ENCODE peak calls at places on chromosomes 4 and X, in five cellular contexts. X is cardiac muscle cell; W is CD4-positive, CD25-positive, alpha-beta regulatory T cell; T is GM23248; B is lower lobe of right lung. F is an unnamed sample.

GRCh38 chrX:136251042-136251991 is at the start of gene MAP7D3:
- DNase-seq in W (peak), T (peak), B (peak), X (peak), F (peak)

GRCh38 chrX:96417695-96418094 is 266.9 kb upstream of the DIAPH2 start:
- DNase-seq in B (no peak), X (no peak), W (no peak), T (no peak), F (peak)

GRCh38 chrX:11461181-11462001 is 168.2 kb downstream of the AMELX start:
- DNase-seq in T (peak), B (no peak), X (no peak), W (no peak), F (no peak)

GRCh38 chrX:13747836-13748235 is 13.3 kb downstream of the OFD1 start:
- DNase-seq in B (no peak), W (peak), T (peak), X (peak), F (peak)

GRCh38 chrX:82087699-82088098 is 885.8 kb downstream of the SH3BGRL start:
- DNase-seq in W (no peak), X (no peak), B (no peak), T (no peak), F (no peak)

GRCh38 chr4:62670509-62670908 is 1470.4 kb downstream of the ADGRL3 start:
- DNase-seq in T (no peak), B (no peak), X (peak), W (no peak), F (no peak)

GRCh38 chr4:164345756-164346155 is 408.2 kb upstream of the SMIM31 start:
- DNase-seq in X (no peak), T (no peak), B (no peak), W (no peak), F (no peak)

GRCh38 chr4:40283968-40284367 is 51.2 kb upstream of the CHRNA9 start:
- DNase-seq in X (no peak), B (no peak), T (peak), W (peak), F (no peak)

GRCh38 chr4:102825261-102826071 is 1.9 kb downstream of the UBE2D3 start:
- DNase-seq in W (peak), X (peak), T (peak), B (no peak), F (peak)

DNA sequence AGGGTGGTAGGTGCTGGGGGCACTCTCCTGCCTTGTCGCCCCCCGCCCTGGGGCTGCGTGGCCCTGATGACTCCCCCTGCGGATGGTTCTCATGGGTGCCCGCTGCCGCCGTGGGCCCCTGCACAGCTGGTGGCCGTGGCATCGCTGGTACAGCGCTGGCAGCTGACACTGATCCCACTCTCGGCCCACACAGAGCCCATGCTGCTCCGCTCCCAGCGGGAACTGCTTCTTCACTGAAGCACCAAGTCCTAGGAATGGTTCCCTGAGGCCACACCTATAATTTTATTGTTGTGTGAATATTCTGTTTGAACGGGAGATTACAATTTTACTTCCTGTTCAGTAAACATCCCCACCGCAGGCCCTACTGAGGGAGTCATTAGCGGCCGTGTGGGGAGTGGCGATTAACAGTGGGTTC is 138.6 kb upstream of the NKX1-1 start:
- DNase-seq in X (no peak), W (peak), B (no peak), T (no peak), F (no peak)
- H3K27ac ChIP-seq in X (no peak), W (peak), B (peak), T (no peak), F (no peak)

DNA sequence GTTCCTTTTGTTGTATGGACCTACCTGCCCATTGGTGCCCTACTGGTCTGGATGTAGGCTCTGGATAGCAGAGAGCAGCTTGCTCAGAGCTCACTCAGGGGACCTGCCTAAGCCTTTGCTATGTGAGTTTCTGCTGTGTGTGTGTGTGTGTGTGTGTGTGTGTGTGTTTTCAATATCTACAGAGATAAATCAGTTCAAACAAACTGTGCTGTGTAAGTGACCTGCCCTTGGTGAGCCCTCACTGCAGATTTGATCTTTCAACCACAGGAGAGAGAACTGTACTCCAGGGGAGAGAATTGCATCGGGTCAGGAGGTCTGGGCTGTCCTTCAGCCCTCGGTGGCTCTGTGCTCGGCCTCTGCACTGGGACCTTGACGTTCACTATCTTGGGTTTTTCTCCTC is 35.0 kb upstream of the CDKN2AIP start:
- DNase-seq in X (no peak), B (no peak), W (no peak), T (no peak), F (no peak)
- H3K27ac ChIP-seq in X (no peak), B (no peak), W (no peak), T (no peak), F (no peak)

GRCh38 chr4:99506781-99507180 is 4.0 kb upstream of the C4orf17 start:
- DNase-seq in X (no peak), B (no peak), T (no peak), W (no peak), F (no peak)
- H3K27ac ChIP-seq in X (no peak), B (no peak), T (no peak), W (no peak), F (no peak)

GRCh38 chrX:23736030-23736429 is 7.0 kb downstream of the ACOT9 start:
- DNase-seq in W (no peak), X (no peak), B (no peak), T (no peak), F (peak)
- H3K27ac ChIP-seq in W (no peak), X (no peak), B (no peak), T (no peak), F (no peak)

GRCh38 chr4:186204611-186205144 is 13.3 kb downstream of the CYP4V2 start:
- DNase-seq in T (no peak), X (no peak), W (no peak), B (no peak), F (peak)
- H3K27ac ChIP-seq in T (no peak), X (no peak), W (peak), B (no peak), F (peak)

DNA sequence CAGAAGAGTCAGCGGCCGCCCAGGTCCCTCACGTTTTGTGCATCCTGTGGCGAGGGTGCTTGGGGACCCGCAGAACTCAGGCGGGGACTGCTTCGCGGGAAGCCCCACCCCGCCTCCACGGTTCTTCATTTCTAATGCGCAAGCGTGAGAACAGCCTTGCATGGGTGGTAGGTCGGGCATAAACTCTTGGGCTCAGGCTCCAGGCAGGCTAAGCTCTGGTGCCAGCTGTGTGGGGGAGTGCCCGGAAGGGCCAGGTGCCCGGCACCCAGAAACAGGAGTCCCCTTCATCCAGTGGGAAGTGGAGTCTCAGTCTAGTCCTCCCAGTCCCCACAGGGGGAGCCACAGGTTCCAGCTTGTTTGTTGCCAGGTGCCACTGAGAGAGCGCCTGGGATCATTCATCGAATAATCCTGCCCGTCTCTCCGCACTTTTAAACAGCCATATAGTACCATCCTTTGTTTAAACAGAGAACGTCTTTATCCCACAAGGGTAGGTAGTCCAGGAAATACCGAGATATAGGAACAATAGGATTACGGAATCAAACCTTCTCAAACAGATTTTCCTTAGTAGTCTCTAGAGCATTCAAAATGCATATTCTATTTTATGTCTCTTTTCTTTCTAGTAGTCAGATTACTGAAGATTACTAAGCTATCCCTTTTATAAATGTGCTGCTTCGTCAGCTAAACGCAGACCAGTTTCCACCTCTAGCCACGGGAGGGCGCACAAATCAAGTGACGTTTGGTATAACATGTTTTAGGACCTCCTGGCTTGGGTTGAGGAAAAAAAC is 12.7 kb upstream of the RBBP7 start:
- DNase-seq in W (peak), T (peak), B (peak), X (peak), F (peak)
- H3K27ac ChIP-seq in W (no peak), T (peak), B (peak), X (no peak), F (no peak)

DNA sequence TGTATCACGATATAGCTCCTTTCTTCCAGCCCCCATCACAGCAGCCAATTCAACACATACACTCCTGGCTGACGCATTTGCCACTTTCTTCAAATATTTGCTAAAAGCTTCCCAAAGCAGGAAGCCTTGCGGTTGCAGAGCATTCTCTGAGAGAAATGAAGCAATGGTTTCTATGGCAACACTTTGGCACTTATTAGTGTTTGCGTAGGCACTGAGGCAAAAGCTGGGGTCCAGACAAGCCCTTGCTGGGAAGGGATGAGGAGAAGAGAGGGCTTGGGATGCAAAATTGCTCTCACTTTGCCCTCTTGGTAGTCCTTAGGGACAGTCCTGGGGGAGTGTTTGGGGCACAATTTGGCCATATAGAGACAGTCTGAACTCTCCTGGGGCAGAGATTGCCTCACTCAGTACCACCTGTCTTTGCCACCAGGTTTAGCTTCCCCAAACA is 55.0 kb upstream of the PAK3 start:
- DNase-seq in W (peak), B (no peak), X (no peak), T (peak), F (peak)
- H3K27ac ChIP-seq in W (no peak), B (no peak), X (no peak), T (no peak), F (peak)

GRCh38 chr4:1449833-1450741 is 43.8 kb upstream of the NKX1-1 start:
- DNase-seq in T (no peak), B (peak), W (no peak), X (no peak), F (peak)
- H3K27ac ChIP-seq in T (no peak), B (no peak), W (no peak), X (no peak), F (no peak)

GRCh38 chr4:76434901-76435688 is at the start of gene SHROOM3:
- DNase-seq in X (peak), W (no peak), T (peak), B (no peak), F (no peak)
- H3K27ac ChIP-seq in X (no peak), W (no peak), T (no peak), B (peak), F (no peak)